ENCODE peak calls at places on chromosomes 4 and X, in six cellular contexts. A is MG63; C is glutamatergic neuron; N is Peyer's patch; Z is effector memory CD4-positive, alpha-beta T cell; U is astrocyte of the hippocampus. D is an unnamed sample.

GRCh38 chr4:8353912-8354453 is 84.4 kb downstream of the HTRA3 start:
- DNase-seq in A (peak; percentile 86), C (peak; percentile 5), N (peak; percentile 29), Z (no peak), U (peak; percentile 35), D (no peak)

GRCh38 chr4:41024556-41025491 is 189.5 kb downstream of the APBB2 start:
- DNase-seq in A (no peak), C (no peak), N (no peak), Z (no peak), U (peak; percentile 10), D (no peak)

GRCh38 chrX:134373736-134374135 is 86.2 kb upstream of the HPRT1 start:
- DNase-seq in A (no peak), C (no peak), N (no peak), Z (no peak), U (peak; percentile 4), D (no peak)

GRCh38 chr4:71130827-71131603 is 137.6 kb downstream of the DCK start:
- DNase-seq in A (peak; percentile 27), C (no peak), N (no peak), Z (no peak), U (peak; percentile 58), D (no peak)

GRCh38 chr4:182746876-182747275 is 170.3 kb downstream of the DCTD start:
- DNase-seq in A (no peak), C (no peak), N (no peak), Z (no peak), U (no peak), D (no peak)

GRCh38 chrX:9676738-9677097 is 88.9 kb downstream of the GPR143 start:
- DNase-seq in A (no peak), C (no peak), N (no peak), Z (no peak), U (no peak), D (no peak)

GRCh38 chrX:2536974-2537373 is 36.2 kb upstream of the DHRSX start:
- DNase-seq in A (no peak), C (no peak), N (no peak), Z (no peak), U (no peak), D (no peak)

GRCh38 chr4:24285759-24286158 is 298.6 kb downstream of the DHX15 start:
- DNase-seq in A (no peak), C (no peak), N (no peak), Z (no peak), U (no peak), D (no peak)

GRCh38 chr4:76200771-76201224 is 12.8 kb downstream of the SCARB2 start:
- DNase-seq in A (no peak), C (no peak), N (peak; percentile 90), Z (no peak), U (no peak), D (peak; percentile 83)

GRCh38 chrX:54530358-54530900 is 410 bp downstream of the GNL3L start:
- DNase-seq in A (no peak), C (no peak), N (no peak), Z (no peak), U (no peak), D (peak; percentile 9)

GRCh38 chrX:134374910-134375309 is 85.1 kb upstream of the HPRT1 start:
- DNase-seq in A (no peak), C (no peak), N (no peak), Z (no peak), U (peak; percentile 3), D (no peak)

GRCh38 chr4:159077702-159078495 is 25.0 kb upstream of the RAPGEF2 start:
- DNase-seq in A (no peak), C (no peak), N (no peak), Z (no peak), U (peak; percentile 14), D (no peak)

GRCh38 chrX:38870386-38870895 is 69.2 kb downstream of the MID1IP1 start:
- DNase-seq in A (no peak), C (no peak), N (no peak), Z (no peak), U (no peak), D (no peak)

GRCh38 chrX:37504991-37505390 is 66.5 kb upstream of the LANCL3 start:
- DNase-seq in A (no peak), C (no peak), N (no peak), Z (no peak), U (no peak), D (no peak)

GRCh38 chrX:136574548-136574947 is 42.5 kb downstream of the VGLL1 start:
- DNase-seq in A (no peak), C (no peak), N (no peak), Z (no peak), U (no peak), D (no peak)

GRCh38 chrX:47217121-47217851 is 1.2 kb upstream of the CDK16 start:
- DNase-seq in A (peak; percentile 70), C (no peak), N (no peak), Z (no peak), U (peak; percentile 60), D (peak; percentile 58)

GRCh38 chrX:152928761-152929400 is 31.0 kb downstream of the ZNF185 start:
- DNase-seq in A (no peak), C (no peak), N (no peak), Z (no peak), U (no peak), D (no peak)

GRCh38 chr4:115664285-115664684 is 550.9 kb upstream of the NDST4 start:
- DNase-seq in A (no peak), C (peak; percentile 44), N (no peak), Z (no peak), U (peak; percentile 0), D (no peak)

GRCh38 chr4:168710353-168710946 is 213.6 kb downstream of the PALLD start:
- DNase-seq in A (no peak), C (no peak), N (peak; percentile 68), Z (no peak), U (peak; percentile 77), D (peak; percentile 28)